ENCODE peak calls at places on chromosomes 4 and X, in four cellular contexts. R is ureter; E is CD8-positive, alpha-beta memory T cell; N is MCF 10A. L is an unnamed sample.

GRCh38 chr4:182917182-182918043 is at the start of gene DCTD:
- DNase-seq in R (peak), E (peak), N (peak), L (peak)

GRCh38 chr4:57605374-57605773 is 495.2 kb upstream of the IGFBP7 start:
- DNase-seq in R (no peak), E (no peak), N (no peak), L (no peak)

GRCh38 chr4:89949782-89950387 is 55.2 kb downstream of the MMRN1 start:
- DNase-seq in R (no peak), E (no peak), N (peak), L (no peak)

GRCh38 chr4:177907736-177908424 is 465.6 kb upstream of the AGA start:
- DNase-seq in R (no peak), E (no peak), N (no peak), L (no peak)

GRCh38 chrX:97389761-97390192 is 506.1 kb downstream of the RPA4 start:
- DNase-seq in R (no peak), E (no peak), N (peak), L (no peak)

GRCh38 chr4:77579406-77580076 is 26.1 kb upstream of the CXCL13 start:
- DNase-seq in R (no peak), E (no peak), N (peak), L (no peak)

GRCh38 chrX:141278306-141278705 is 36.0 kb upstream of the SPANXC start:
- DNase-seq in R (no peak), E (no peak), N (peak), L (no peak)

GRCh38 chr4:84792366-84793301 is 173.9 kb downstream of the WDFY3 start:
- DNase-seq in R (no peak), E (no peak), N (no peak), L (no peak)

GRCh38 chr4:188220006-188220405 is 80.8 kb downstream of the TRIML1 start:
- DNase-seq in R (no peak), E (no peak), N (no peak), L (no peak)

L was measured in mucosa of descending colon.